ENCODE peak calls at places on chromosomes 11 and 22, in four cellular contexts. W, F, J and O are unnamed samples.

GRCh38 chr11:63919267-63920125 is 2.5 kb upstream of the RCOR2 start:
- DNase-seq in W (peak), F (peak), J (peak), O (no peak)

GRCh38 chr11:35318977-35319925 is 100.1 kb downstream of the SLC1A2 start:
- DNase-seq in W (no peak), F (no peak), J (no peak), O (no peak)

GRCh38 chr11:78419327-78419726 is 1.7 kb upstream of the GAB2 start:
- DNase-seq in W (no peak), F (no peak), J (no peak), O (no peak)

GRCh38 chr11:63518548-63518947 is 12.7 kb downstream of the LGALS12 start:
- DNase-seq in W (no peak), F (no peak), J (peak), O (no peak)

GRCh38 chr11:60912851-60913550 is 957 bp upstream of the TMEM109 start:
- DNase-seq in W (no peak), F (no peak), J (no peak), O (no peak)

GRCh38 chr11:22193348-22194051 is 615 bp downstream of the ANO5 start:
- DNase-seq in W (peak), F (no peak), J (peak), O (peak)

GRCh38 chr22:45475876-45476514 is 26.7 kb upstream of the FBLN1 start:
- DNase-seq in W (no peak), F (no peak), J (no peak), O (no peak)

GRCh38 chr22:30865656-30866055 is 102.9 kb downstream of the MORC2 start:
- DNase-seq in W (no peak), F (no peak), J (peak), O (no peak)

GRCh38 chr22:17369553-17370035 is 334 bp downstream of the CECR2 start:
- DNase-seq in W (peak), F (no peak), J (peak), O (peak)

GRCh38 chr22:25814685-25815084 is 72.7 kb downstream of the MYO18B start:
- DNase-seq in W (no peak), F (no peak), J (no peak), O (no peak)

GRCh38 chr11:102830328-102830727 is 13.1 kb downstream of the MMP3 start:
- DNase-seq in W (no peak), F (no peak), J (no peak), O (no peak)

GRCh38 chr11:112623057-112623456 is 338.2 kb upstream of the NCAM1 start:
- DNase-seq in W (no peak), F (no peak), J (no peak), O (no peak)

GRCh38 chr11:73141309-73142127 is 600 bp downstream of the FCHSD2 start:
- DNase-seq in W (peak), F (peak), J (no peak), O (peak)

GRCh38 chr11:73141031-73141308 is 1.1 kb downstream of the FCHSD2 start:
- DNase-seq in W (no peak), F (no peak), J (peak), O (no peak)

GRCh38 chr11:73142128-73142377 is at the start of gene FCHSD2:
- DNase-seq in W (no peak), F (no peak), J (no peak), O (no peak)

GRCh38 chr11:73139476-73140198 is 2.5 kb downstream of the FCHSD2 start:
- DNase-seq in W (no peak), F (peak), J (no peak), O (no peak)

GRCh38 chr11:73140213-73141030 is 1.7 kb downstream of the FCHSD2 start:
- DNase-seq in W (peak), F (no peak), J (no peak), O (peak)
- TF ChIP-seq ELF4 in W (no peak), F (no peak), J (no peak), O (no peak)

DNA sequence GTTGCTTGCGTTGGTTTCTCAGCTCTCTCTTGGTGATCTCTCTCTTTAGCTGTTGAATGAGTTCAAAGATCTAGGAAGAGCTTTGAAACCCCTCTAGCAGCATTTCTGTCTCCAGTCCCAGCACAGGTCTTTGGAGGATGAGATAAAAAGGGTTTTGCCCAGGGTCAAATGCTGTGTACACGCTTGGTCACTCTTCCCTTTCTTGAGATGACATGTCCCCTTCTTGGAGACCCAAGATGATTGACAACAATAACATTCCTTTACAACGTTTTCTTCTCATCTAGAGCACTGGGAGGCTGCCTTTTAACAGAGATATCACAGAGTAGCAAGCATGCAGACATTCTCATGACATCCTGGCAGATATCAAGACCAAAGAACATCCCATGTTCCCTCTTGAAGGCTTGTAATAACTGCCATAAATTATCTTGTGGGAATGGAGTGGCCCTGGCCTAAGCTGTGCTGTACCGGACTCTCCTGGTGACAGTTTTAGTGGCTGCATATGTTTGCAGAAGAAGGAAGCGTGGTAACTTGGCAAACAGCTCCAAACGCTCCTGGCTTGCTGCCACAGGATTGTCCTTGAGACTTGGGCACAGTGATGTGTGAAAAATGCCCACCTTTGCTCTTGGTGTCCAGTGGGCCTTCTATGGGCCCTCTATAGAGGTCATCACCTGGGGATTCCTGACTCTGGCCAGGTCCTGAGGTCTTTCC is 107.8 kb downstream of the PTPRJ start:
- DNase-seq in W (no peak), F (peak), J (no peak), O (no peak)
- TF ChIP-seq SP1 in W (no peak), F (no peak), J (no peak), O (no peak)

GRCh38 chr11:68314886-68315580 is 2.6 kb downstream of the LRP5 start:
- DNase-seq in W (no peak), F (peak), J (peak), O (no peak)
- TF ChIP-seq ELF4 in W (no peak), F (no peak), J (no peak), O (no peak)

GRCh38 chr22:22168190-22168940 is 76.2 kb upstream of the VPREB1 start:
- DNase-seq in W (no peak), F (peak), J (peak), O (no peak)
- TF ChIP-seq SP1 in W (no peak), F (no peak), J (peak), O (no peak)